ENCODE peak calls at places on chromosomes 11 and 22, in ten cellular contexts. E, L, Y, K, D, W, M, J, S and R are unnamed samples.

GRCh38 chr11:78770931-78771330 is 196.3 kb upstream of the NARS2 start:
- DNase-seq in E (no peak), L (no peak), Y (no peak), K (no peak), D (no peak), W (no peak), M (no peak), J (no peak), S (no peak), R (no peak)

GRCh38 chr11:104134760-104135159 is 29.2 kb downstream of the PDGFD start:
- DNase-seq in E (no peak), L (no peak), Y (no peak), K (no peak), D (no peak), W (no peak), M (peak), J (no peak), S (no peak), R (peak)

GRCh38 chr22:29626497-29627195 is 23.2 kb downstream of the NF2 start:
- DNase-seq in E (no peak), L (no peak), Y (no peak), K (no peak), D (no peak), W (no peak), M (peak), J (no peak), S (no peak), R (peak)

GRCh38 chr22:28014141-28015055 is 95.3 kb upstream of the PITPNB start:
- DNase-seq in E (no peak), L (peak), Y (no peak), K (no peak), D (no peak), W (no peak), M (no peak), J (no peak), S (no peak), R (no peak)

GRCh38 chr22:17130199-17130598 is 9.0 kb upstream of the TMEM121B start:
- DNase-seq in E (no peak), L (no peak), Y (no peak), K (no peak), D (no peak), W (no peak), M (no peak), J (no peak), S (no peak), R (no peak)

GRCh38 chr22:21855715-21856114 is 11.7 kb downstream of the MAPK1 start:
- DNase-seq in E (no peak), L (no peak), Y (no peak), K (no peak), D (no peak), W (peak), M (no peak), J (no peak), S (no peak), R (no peak)

GRCh38 chr22:41931701-41932269 is 5.2 kb upstream of the TNFRSF13C start:
- DNase-seq in E (no peak), L (no peak), Y (no peak), K (no peak), D (no peak), W (no peak), M (no peak), J (no peak), S (no peak), R (no peak)

GRCh38 chr11:123430736-123431356 is 777 bp downstream of the GRAMD1B start:
- DNase-seq in E (peak), L (peak), Y (peak), K (peak), D (peak), W (peak), M (peak), J (peak), S (peak), R (peak)